ENCODE peak calls at places on chromosomes 6 and 20, in nine cellular contexts. One of them, this sample, is unnamed.
A peak's percentile ranks its signal among the peaks of the same experiment; 100 is the strongest.

GRCh38 chr20:32189691-32190607 is 17.6 kb downstream of the PLAGL2 start:
- DNase-seq in stomach: peak; percentile 57
- DNase-seq in GM12891: peak; percentile 53
- DNase-seq in HepG2: no peak
- DNase-seq in suprapubic skin: peak; percentile 73
- DNase-seq in breast epithelium: no peak
- DNase-seq in transverse colon: peak; percentile 37
- DNase-seq in sigmoid colon: peak; percentile 76
- DNase-seq in HL-60: no peak
- DNase-seq in this sample: no peak

GRCh38 chr20:50724851-50725721 is 6.3 kb upstream of the PARD6B start:
- DNase-seq in breast epithelium: peak; percentile 89
- DNase-seq in suprapubic skin: peak; percentile 77
- DNase-seq in sigmoid colon: peak; percentile 89
- DNase-seq in transverse colon: peak; percentile 53
- DNase-seq in GM12891: no peak
- DNase-seq in HepG2: peak; percentile 54
- DNase-seq in HL-60: no peak
- DNase-seq in stomach: peak; percentile 41
- DNase-seq in this sample: no peak

GRCh38 chr6:6810727-6811126 is 222.2 kb downstream of the LY86 start:
- DNase-seq in HepG2: no peak
- DNase-seq in stomach: no peak
- DNase-seq in HL-60: no peak
- DNase-seq in breast epithelium: no peak
- DNase-seq in sigmoid colon: no peak
- DNase-seq in GM12891: no peak
- DNase-seq in suprapubic skin: no peak
- DNase-seq in transverse colon: peak; percentile 20
- DNase-seq in this sample: no peak

GRCh38 chr20:62252342-62252966 is 14.1 kb downstream of the OSBPL2 start:
- DNase-seq in suprapubic skin: no peak
- DNase-seq in HL-60: no peak
- DNase-seq in transverse colon: no peak
- DNase-seq in breast epithelium: no peak
- DNase-seq in stomach: no peak
- DNase-seq in GM12891: no peak
- DNase-seq in sigmoid colon: no peak
- DNase-seq in HepG2: no peak
- DNase-seq in this sample: no peak

GRCh38 chr6:15148356-15149058 is 97.4 kb upstream of the JARID2 start:
- DNase-seq in HepG2: peak; percentile 74
- DNase-seq in GM12891: no peak
- DNase-seq in HL-60: no peak
- DNase-seq in suprapubic skin: no peak
- DNase-seq in breast epithelium: no peak
- DNase-seq in stomach: no peak
- DNase-seq in sigmoid colon: no peak
- DNase-seq in transverse colon: no peak
- DNase-seq in this sample: no peak

GRCh38 chr20:48609491-48609978 is 218.3 kb downstream of the PREX1 start:
- DNase-seq in GM12891: peak; percentile 54
- DNase-seq in suprapubic skin: no peak
- DNase-seq in transverse colon: no peak
- DNase-seq in HepG2: peak; percentile 36
- DNase-seq in sigmoid colon: no peak
- DNase-seq in HL-60: no peak
- DNase-seq in breast epithelium: no peak
- DNase-seq in stomach: no peak
- DNase-seq in this sample: no peak

GRCh38 chr6:78999737-79000136 is 78.3 kb downstream of the PHIP start:
- DNase-seq in HL-60: no peak
- DNase-seq in HepG2: no peak
- DNase-seq in stomach: no peak
- DNase-seq in suprapubic skin: no peak
- DNase-seq in transverse colon: no peak
- DNase-seq in sigmoid colon: no peak
- DNase-seq in breast epithelium: no peak
- DNase-seq in GM12891: no peak
- DNase-seq in this sample: no peak

GRCh38 chr20:48398506-48399449 is 429.0 kb downstream of the PREX1 start:
- DNase-seq in stomach: no peak
- DNase-seq in GM12891: no peak
- DNase-seq in HL-60: no peak
- DNase-seq in HepG2: peak; percentile 80
- DNase-seq in breast epithelium: no peak
- DNase-seq in sigmoid colon: no peak
- DNase-seq in transverse colon: no peak
- DNase-seq in suprapubic skin: no peak
- DNase-seq in this sample: no peak

GRCh38 chr6:10441655-10442009 is 26.8 kb upstream of the TFAP2A start:
- DNase-seq in GM12891: no peak
- DNase-seq in HepG2: no peak
- DNase-seq in sigmoid colon: no peak
- DNase-seq in stomach: no peak
- DNase-seq in breast epithelium: no peak
- DNase-seq in suprapubic skin: no peak
- DNase-seq in transverse colon: no peak
- DNase-seq in HL-60: no peak
- DNase-seq in this sample: no peak

GRCh38 chr20:43007525-43007924 is 182.2 kb downstream of the PTPRT start:
- DNase-seq in sigmoid colon: no peak
- DNase-seq in suprapubic skin: no peak
- DNase-seq in stomach: no peak
- DNase-seq in transverse colon: no peak
- DNase-seq in HepG2: no peak
- DNase-seq in GM12891: no peak
- DNase-seq in breast epithelium: no peak
- DNase-seq in HL-60: no peak
- DNase-seq in this sample: no peak

GRCh38 chr6:72820906-72821305 is 199.0 kb downstream of the KCNQ5 start:
- DNase-seq in transverse colon: no peak
- DNase-seq in breast epithelium: no peak
- DNase-seq in GM12891: no peak
- DNase-seq in sigmoid colon: no peak
- DNase-seq in stomach: no peak
- DNase-seq in suprapubic skin: no peak
- DNase-seq in HepG2: no peak
- DNase-seq in HL-60: no peak
- DNase-seq in this sample: no peak

GRCh38 chr6:77124604-77125003 is 338.7 kb downstream of the HTR1B start:
- DNase-seq in GM12891: no peak
- DNase-seq in sigmoid colon: no peak
- DNase-seq in breast epithelium: no peak
- DNase-seq in suprapubic skin: no peak
- DNase-seq in transverse colon: no peak
- DNase-seq in stomach: no peak
- DNase-seq in HepG2: no peak
- DNase-seq in HL-60: no peak
- DNase-seq in this sample: no peak

GRCh38 chr6:169837529-169838250 is 86.3 kb downstream of the ERMARD start:
- DNase-seq in GM12891: no peak
- DNase-seq in HL-60: no peak
- DNase-seq in breast epithelium: no peak
- DNase-seq in stomach: peak; percentile 17
- DNase-seq in HepG2: no peak
- DNase-seq in sigmoid colon: no peak
- DNase-seq in transverse colon: no peak
- DNase-seq in suprapubic skin: no peak
- DNase-seq in this sample: peak; percentile 31

GRCh38 chr6:24982231-24982630 is 46.5 kb upstream of the RIPOR2 start:
- DNase-seq in stomach: no peak
- DNase-seq in breast epithelium: no peak
- DNase-seq in transverse colon: no peak
- DNase-seq in HepG2: no peak
- DNase-seq in HL-60: no peak
- DNase-seq in suprapubic skin: no peak
- DNase-seq in sigmoid colon: no peak
- DNase-seq in GM12891: no peak
- DNase-seq in this sample: no peak

DNA sequence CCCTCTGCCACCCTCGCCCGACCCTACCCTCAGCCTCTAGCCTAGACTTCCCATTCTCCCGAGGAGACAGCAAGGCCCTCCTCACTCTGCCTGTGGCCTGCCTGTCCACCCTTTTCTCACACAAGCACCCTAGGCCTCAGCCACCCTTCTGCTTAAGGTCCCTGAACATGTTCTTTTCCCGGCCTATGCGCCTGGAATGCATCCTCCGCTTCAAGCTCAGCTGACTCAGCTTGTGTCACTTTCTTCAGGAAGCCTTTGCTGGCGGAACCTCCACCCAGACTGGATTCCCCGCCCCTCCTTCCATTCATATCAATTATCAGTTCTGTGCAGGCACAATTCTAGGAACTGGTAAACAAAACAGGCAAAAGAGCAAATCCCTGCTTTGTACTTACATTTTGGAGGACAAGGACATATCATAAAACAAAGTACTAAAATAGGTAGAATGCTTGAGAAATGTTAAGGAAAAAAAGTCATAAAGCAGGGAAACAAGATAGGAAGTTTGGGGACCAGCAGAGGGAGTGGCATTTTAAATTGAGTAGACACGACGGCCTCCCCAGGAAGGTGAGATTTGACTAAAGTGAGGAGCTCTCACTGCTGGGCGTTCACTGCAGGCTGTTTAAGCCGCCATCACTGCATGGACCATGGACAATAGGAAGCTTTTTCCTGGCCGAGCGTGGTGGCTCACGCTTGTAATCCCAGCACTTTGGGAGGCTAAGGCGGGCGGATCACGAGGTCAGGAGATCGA is 17.9 kb upstream of the SNHG17 start:
- DNase-seq in HepG2: no peak
- DNase-seq in stomach: no peak
- DNase-seq in transverse colon: no peak
- DNase-seq in GM12891: no peak
- DNase-seq in suprapubic skin: no peak
- DNase-seq in sigmoid colon: peak; percentile 39
- DNase-seq in breast epithelium: no peak
- DNase-seq in HL-60: no peak
- DNase-seq in this sample: no peak
- TF ChIP-seq POLR2AphosphoS5 in HepG2: no peak
- TF ChIP-seq POLR2AphosphoS5 in stomach: no peak
- TF ChIP-seq POLR2AphosphoS5 in transverse colon: no peak
- TF ChIP-seq POLR2AphosphoS5 in GM12891: no peak
- TF ChIP-seq POLR2AphosphoS5 in suprapubic skin: no peak
- TF ChIP-seq POLR2AphosphoS5 in sigmoid colon: no peak
- TF ChIP-seq POLR2AphosphoS5 in breast epithelium: no peak
- TF ChIP-seq POLR2AphosphoS5 in HL-60: no peak
- TF ChIP-seq POLR2AphosphoS5 in this sample: no peak

DNA sequence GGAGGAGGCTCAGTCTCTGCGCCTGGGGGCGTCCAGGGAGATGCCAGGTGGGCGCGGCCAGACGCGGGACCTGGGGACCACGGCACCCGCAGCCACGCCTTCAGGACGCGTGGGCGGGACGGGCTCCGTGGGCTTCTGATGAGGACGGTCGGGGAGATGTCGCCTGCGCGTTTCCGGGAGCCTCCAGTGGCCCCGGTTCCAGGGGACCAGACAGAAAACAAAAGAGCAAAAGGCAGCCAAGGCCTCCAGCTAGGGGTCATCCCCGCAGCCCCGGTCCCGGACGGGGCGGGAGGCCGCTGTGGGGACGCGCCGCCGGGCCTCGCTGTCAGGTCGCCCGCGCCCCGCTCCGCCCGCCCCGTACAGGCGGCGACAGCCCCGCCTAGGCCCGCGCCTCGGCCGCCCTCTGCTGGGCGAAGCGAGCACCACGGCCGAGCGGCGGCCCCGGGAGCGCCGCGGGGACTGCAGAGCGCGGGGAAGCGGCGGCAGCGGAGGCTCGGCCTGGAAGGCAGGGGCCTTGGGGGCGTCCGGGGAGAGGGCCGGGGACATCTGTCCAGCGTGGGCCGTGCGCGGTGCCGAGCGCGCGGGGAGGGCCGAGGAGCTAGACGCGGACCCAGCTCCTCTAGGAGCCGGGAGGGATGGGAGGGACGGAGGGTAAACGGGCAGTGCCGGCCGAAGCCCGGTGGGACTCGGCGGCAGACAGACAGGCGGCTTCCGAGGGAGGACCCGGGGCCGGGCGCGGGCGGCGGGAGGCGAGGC is 48.7 kb downstream of the TMEM242 start:
- DNase-seq in GM12891: peak; percentile 97
- DNase-seq in suprapubic skin: peak; percentile 91
- DNase-seq in HL-60: no peak
- DNase-seq in stomach: peak; percentile 74
- DNase-seq in HepG2: peak; percentile 38
- DNase-seq in breast epithelium: peak; percentile 82
- DNase-seq in transverse colon: peak; percentile 80
- DNase-seq in sigmoid colon: peak; percentile 86
- DNase-seq in this sample: no peak
- TF ChIP-seq POLR2AphosphoS5 in GM12891: no peak
- TF ChIP-seq POLR2AphosphoS5 in suprapubic skin: peak; percentile 39
- TF ChIP-seq POLR2AphosphoS5 in HL-60: no peak
- TF ChIP-seq POLR2AphosphoS5 in stomach: peak; percentile 30
- TF ChIP-seq POLR2AphosphoS5 in HepG2: no peak
- TF ChIP-seq POLR2AphosphoS5 in breast epithelium: peak; percentile 19
- TF ChIP-seq POLR2AphosphoS5 in transverse colon: no peak
- TF ChIP-seq POLR2AphosphoS5 in sigmoid colon: no peak
- TF ChIP-seq POLR2AphosphoS5 in this sample: peak; percentile 9

DNA sequence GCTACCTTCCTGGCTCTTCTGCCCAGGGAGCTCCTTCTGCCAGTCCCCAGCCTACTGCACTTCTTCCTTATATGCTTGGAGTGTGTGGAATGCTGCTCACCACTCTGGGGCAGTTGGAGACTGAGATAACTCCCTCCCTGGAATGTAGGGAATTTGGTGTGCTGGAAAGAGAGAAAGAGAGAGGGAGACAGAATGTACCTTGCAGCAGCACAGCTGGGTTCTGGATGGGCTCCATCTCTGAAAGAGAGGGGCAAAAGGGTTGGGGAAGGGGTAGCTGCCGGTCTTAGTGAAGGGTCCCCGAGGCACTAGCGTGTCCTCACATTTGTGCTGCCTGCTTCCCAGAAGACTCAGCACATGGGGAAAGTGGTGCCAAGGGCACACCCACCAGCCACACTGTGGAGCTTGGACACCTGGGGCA is 40.2 kb upstream of the DDR1 start:
- DNase-seq in transverse colon: no peak
- DNase-seq in suprapubic skin: no peak
- DNase-seq in sigmoid colon: no peak
- DNase-seq in HL-60: no peak
- DNase-seq in stomach: no peak
- DNase-seq in HepG2: peak; percentile 40
- DNase-seq in breast epithelium: peak; percentile 68
- DNase-seq in GM12891: no peak
- DNase-seq in this sample: no peak
- TF ChIP-seq POLR2AphosphoS5 in transverse colon: no peak
- TF ChIP-seq POLR2AphosphoS5 in suprapubic skin: no peak
- TF ChIP-seq POLR2AphosphoS5 in sigmoid colon: no peak
- TF ChIP-seq POLR2AphosphoS5 in HL-60: no peak
- TF ChIP-seq POLR2AphosphoS5 in stomach: no peak
- TF ChIP-seq POLR2AphosphoS5 in HepG2: no peak
- TF ChIP-seq POLR2AphosphoS5 in breast epithelium: no peak
- TF ChIP-seq POLR2AphosphoS5 in GM12891: no peak
- TF ChIP-seq POLR2AphosphoS5 in this sample: no peak

GRCh38 chr6:150723857-150724256 is 124.2 kb downstream of the PLEKHG1 start:
- DNase-seq in transverse colon: no peak
- DNase-seq in GM12891: no peak
- DNase-seq in HepG2: no peak
- DNase-seq in stomach: no peak
- DNase-seq in sigmoid colon: no peak
- DNase-seq in breast epithelium: peak; percentile 34
- DNase-seq in suprapubic skin: no peak
- DNase-seq in HL-60: no peak
- DNase-seq in this sample: no peak
- TF ChIP-seq POLR2AphosphoS5 in transverse colon: no peak
- TF ChIP-seq POLR2AphosphoS5 in GM12891: no peak
- TF ChIP-seq POLR2AphosphoS5 in HepG2: no peak
- TF ChIP-seq POLR2AphosphoS5 in stomach: no peak
- TF ChIP-seq POLR2AphosphoS5 in sigmoid colon: no peak
- TF ChIP-seq POLR2AphosphoS5 in breast epithelium: no peak
- TF ChIP-seq POLR2AphosphoS5 in suprapubic skin: no peak
- TF ChIP-seq POLR2AphosphoS5 in HL-60: no peak
- TF ChIP-seq POLR2AphosphoS5 in this sample: no peak